ENCODE peak calls at places on chromosomes 7 and 10, in seven cellular contexts. A, E, Z, H, W, S and T are unnamed samples. For H3K4me1, the result is how much of the 10 kb centered on the place peaks cover.

GRCh38 chr10:1573334-1573969 is 163.9 kb downstream of the ADARB2 start:
- DNase-seq in H (no peak), S (no peak), E (no peak), W (no peak), Z (no peak), A (no peak), T (no peak)

GRCh38 chr10:10780746-10781145 is 236.9 kb upstream of the CELF2 start:
- DNase-seq in Z (no peak), E (no peak), W (no peak), S (no peak), A (no peak), H (no peak), T (no peak)

GRCh38 chr7:158818325-158819213 is 10.7 kb downstream of the ESYT2 start:
- DNase-seq in H (peak), E (peak), Z (peak), W (peak), S (peak), A (peak), T (peak)

GRCh38 chr10:9253121-9253520 is 1198.6 kb downstream of the GATA3 start:
- DNase-seq in A (no peak), H (no peak), W (no peak), S (no peak), E (no peak), Z (no peak), T (no peak)

GRCh38 chr10:128596906-128597305 is 470.7 kb upstream of the MKI67 start:
- DNase-seq in E (no peak), W (no peak), A (no peak), H (no peak), Z (peak), S (no peak), T (no peak)

GRCh38 chr7:46320956-46321355 is 399.9 kb upstream of the IGFBP3 start:
- DNase-seq in H (no peak), E (no peak), Z (no peak), W (no peak), A (no peak), S (no peak), T (no peak)

GRCh38 chr7:148147438-148147837 is 443.1 kb upstream of the C7orf33 start:
- DNase-seq in E (no peak), Z (no peak), W (no peak), S (no peak), H (no peak), A (no peak), T (no peak)

GRCh38 chr7:159012353-159013069 is 132.2 kb downstream of the VIPR2 start:
- DNase-seq in A (no peak), S (no peak), E (no peak), W (peak), H (peak), Z (peak), T (no peak)

GRCh38 chr10:97129666-97130065 is 56.1 kb downstream of the SLIT1 start:
- DNase-seq in W (no peak), E (no peak), S (no peak), A (no peak), H (no peak), Z (no peak), T (no peak)

GRCh38 chr10:4847580-4848020 is 21.6 kb downstream of the AKR1E2 start:
- DNase-seq in H (no peak), E (no peak), S (no peak), A (peak), Z (no peak), W (no peak), T (no peak)

GRCh38 chr10:90136731-90137316 is 435.4 kb downstream of the KIF20B start:
- DNase-seq in H (no peak), S (no peak), E (no peak), W (no peak), A (no peak), Z (no peak), T (no peak)

GRCh38 chr7:15104411-15105092 is 202.0 kb upstream of the DGKB start:
- DNase-seq in W (no peak), S (no peak), H (no peak), A (no peak), Z (no peak), E (no peak), T (no peak)

GRCh38 chr7:34165927-34166550 is 260.7 kb downstream of the BMPER start:
- DNase-seq in E (no peak), A (peak), S (no peak), W (no peak), Z (no peak), H (no peak), T (no peak)

GRCh38 chr7:66198461-66198860 is 6.7 kb upstream of the TPST1 start:
- DNase-seq in S (no peak), W (no peak), A (no peak), H (no peak), E (no peak), Z (no peak), T (no peak)

GRCh38 chr7:127717502-127718125 is 65.6 kb downstream of the SND1 start:
- DNase-seq in A (no peak), H (no peak), Z (no peak), S (no peak), E (no peak), W (no peak), T (no peak)

GRCh38 chr7:99132922-99133321 is 11.0 kb downstream of the SMURF1 start:
- DNase-seq in A (no peak), W (no peak), S (no peak), H (no peak), Z (no peak), E (no peak), T (no peak)

GRCh38 chr7:83882551-83882950 is 233.6 kb upstream of the SEMA3E start:
- DNase-seq in S (no peak), H (no peak), W (no peak), A (no peak), E (no peak), Z (no peak), T (no peak)

GRCh38 chr10:71666607-71667373 is 52.8 kb downstream of the C10orf105 start:
- DNase-seq in W (no peak), H (no peak), E (no peak), Z (no peak), S (no peak), A (no peak), T (peak)

GRCh38 chr10:119304541-119304940 is 97.2 kb downstream of the GRK5 start:
- DNase-seq in A (no peak), W (no peak), S (no peak), E (no peak), H (no peak), Z (no peak), T (no peak)

GRCh38 chr10:11787846-11788245 is 35.3 kb upstream of the PROSER2 start:
- DNase-seq in W (no peak), E (no peak), A (no peak), H (no peak), Z (no peak), S (no peak), T (no peak)

GRCh38 chr10:73585223-73585784 is 5.8 kb downstream of the USP54 start:
- DNase-seq in W (no peak), A (no peak), Z (no peak), S (no peak), H (no peak), E (no peak), T (no peak)
- H3K4me1 ChIP-seq in W (under half), A (under half), Z (half or more), S (under half), H (under half), E (under half), T (under half)

GRCh38 chr7:152462995-152463713 is 27.4 kb upstream of the KMT2C start:
- DNase-seq in Z (no peak), E (no peak), H (peak), W (no peak), S (no peak), A (no peak), T (no peak)
- TF ChIP-seq POLR2A in Z (peak), E (peak), H (peak), W (peak), S (no peak), A (peak), T (peak)

DNA sequence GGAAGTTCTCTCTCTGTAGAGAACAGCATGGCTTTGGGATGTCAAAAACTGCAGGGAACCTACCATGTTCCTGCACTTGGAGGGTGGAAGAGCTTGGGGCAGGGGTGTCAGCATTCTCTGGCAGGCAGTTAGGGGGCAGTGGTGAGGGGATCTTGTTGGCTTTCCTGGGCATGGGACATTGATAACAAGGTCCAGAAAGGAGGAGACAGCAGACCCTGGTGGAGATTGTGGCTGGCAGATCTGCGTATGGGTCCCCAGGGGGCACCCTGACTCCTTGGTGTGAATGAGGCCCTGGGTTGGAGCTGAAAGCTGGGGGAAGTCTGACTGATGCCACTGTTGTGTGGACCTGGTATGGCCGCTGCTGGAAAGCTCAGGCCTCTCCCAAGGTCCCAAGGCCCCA is 22.9 kb upstream of the CAMK2B start:
- DNase-seq in S (no peak), W (no peak), A (peak), E (no peak), Z (no peak), H (no peak), T (no peak)
- TF ChIP-seq CTCF in S (no peak), W (no peak), A (peak), E (no peak), Z (no peak), H (no peak), T (no peak)

DNA sequence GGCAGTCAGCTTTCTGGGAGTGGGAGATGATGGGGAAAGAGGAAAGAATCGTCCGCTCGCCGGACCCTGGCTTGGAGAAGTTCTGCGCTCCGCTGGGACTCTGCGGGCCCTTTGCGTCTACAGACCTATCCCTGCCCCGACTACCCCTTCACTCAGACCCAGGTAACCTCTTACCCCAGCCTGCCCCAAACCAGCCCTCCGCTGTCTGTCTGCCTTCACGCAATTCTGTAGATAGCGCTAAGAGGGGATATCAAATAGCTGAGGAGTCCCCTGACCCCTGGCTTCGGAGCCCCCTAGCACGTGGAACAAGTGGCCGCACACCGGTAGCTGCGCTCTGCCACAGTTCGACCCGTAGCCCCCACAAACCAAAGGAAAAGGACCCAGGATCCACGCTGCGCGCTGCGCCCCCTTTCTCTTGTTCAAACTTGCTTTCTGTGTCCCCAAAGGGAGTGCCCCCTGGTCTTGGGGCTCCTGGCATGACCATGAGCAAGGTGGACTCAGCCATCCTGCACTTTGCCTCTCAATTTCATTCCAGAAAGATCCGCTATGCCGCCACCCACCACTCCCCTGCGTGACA is 7.0 kb downstream of the HOXA4 start:
- DNase-seq in A (no peak), S (no peak), Z (no peak), H (no peak), E (no peak), W (no peak), T (no peak)
- H3K4me1 ChIP-seq in A (under half), S (half or more), Z (half or more), H (under half), E (under half), W (half or more), T (under half)

GRCh38 chr10:132570771-132571564 is 33.4 kb downstream of the INPP5A start:
- DNase-seq in H (no peak), S (peak), Z (peak), A (no peak), W (no peak), E (no peak), T (peak)
- TF ChIP-seq POLR2A in H (no peak), S (no peak), Z (no peak), A (no peak), W (no peak), E (no peak), T (no peak)